ENCODE peak calls at places on chromosomes 1 and 21, in nine cellular contexts. B, P, D, C, S, M, X, L and Q are unnamed samples.

GRCh38 chr1:76950306-76950705 is 83.0 kb downstream of the ST6GALNAC5 start:
- DNase-seq in B (no peak), P (no peak), D (no peak), C (no peak), S (no peak), M (no peak), X (no peak), L (no peak), Q (no peak)

GRCh38 chr1:54865238-54866073 is 21.5 kb downstream of the DHCR24 start:
- DNase-seq in B (no peak), P (no peak), D (peak; percentile 42), C (no peak), S (no peak), M (no peak), X (no peak), L (no peak), Q (no peak)

GRCh38 chr1:228783415-228784045 is 48.3 kb downstream of the RHOU start:
- DNase-seq in B (peak; percentile 60), P (no peak), D (peak; percentile 58), C (no peak), S (no peak), M (no peak), X (no peak), L (no peak), Q (no peak)

GRCh38 chr1:2206813-2207488 is 12.4 kb upstream of the FAAP20 start:
- DNase-seq in B (no peak), P (no peak), D (no peak), C (no peak), S (no peak), M (no peak), X (no peak), L (no peak), Q (no peak)

GRCh38 chr1:89987170-89987819 is 7.6 kb upstream of the ZNF326 start:
- DNase-seq in B (peak; percentile 84), P (peak; percentile 67), D (peak; percentile 77), C (no peak), S (peak; percentile 81), M (no peak), X (peak; percentile 68), L (peak; percentile 48), Q (peak; percentile 37)

GRCh38 chr1:36905941-36906340 is 128.4 kb downstream of the GRIK3 start:
- DNase-seq in B (no peak), P (no peak), D (no peak), C (no peak), S (no peak), M (no peak), X (no peak), L (no peak), Q (no peak)

GRCh38 chr1:150619576-150620509 is 9.6 kb downstream of the ENSA start:
- DNase-seq in B (peak; percentile 45), P (peak; percentile 65), D (no peak), C (no peak), S (peak; percentile 89), M (no peak), X (no peak), L (peak; percentile 43), Q (no peak)

GRCh38 chr1:108556501-108556900 is 3.4 kb upstream of the EEIG2 start:
- DNase-seq in B (no peak), P (no peak), D (no peak), C (no peak), S (no peak), M (no peak), X (no peak), L (no peak), Q (no peak)

GRCh38 chr1:119674835-119675289 is 26.8 kb upstream of the ZNF697 start:
- DNase-seq in B (peak; percentile 37), P (peak; percentile 52), D (no peak), C (no peak), S (peak; percentile 94), M (no peak), X (peak; percentile 79), L (peak; percentile 71), Q (no peak)

GRCh38 chr21:25453524-25453923 is 153.8 kb downstream of the MRPL39 start:
- DNase-seq in B (no peak), P (no peak), D (no peak), C (no peak), S (no peak), M (no peak), X (no peak), L (no peak), Q (no peak)

GRCh38 chr1:7505094-7505838 is 265.8 kb upstream of the VAMP3 start:
- DNase-seq in B (no peak), P (no peak), D (no peak), C (peak; percentile 65), S (no peak), M (no peak), X (no peak), L (no peak), Q (no peak)